ENCODE peak calls at places on chromosomes 11 and 22, in five cellular contexts. One of them, this sample, is unnamed.

GRCh38 chr11:121418625-121419114 is 33.4 kb upstream of the SORL1 start:
- DNase-seq in cardiac muscle cell: peak
- DNase-seq in AG04450: no peak
- DNase-seq in PC-3: no peak
- DNase-seq in IMR-90: no peak
- DNase-seq in this sample: no peak

GRCh38 chr11:118980191-118980881 is 8.8 kb downstream of the FOXR1 start:
- DNase-seq in cardiac muscle cell: peak
- DNase-seq in AG04450: no peak
- DNase-seq in PC-3: no peak
- DNase-seq in IMR-90: no peak
- DNase-seq in this sample: no peak

GRCh38 chr22:20401376-20402020 is 7.5 kb downstream of the ZNF74 start:
- DNase-seq in cardiac muscle cell: no peak
- DNase-seq in AG04450: no peak
- DNase-seq in PC-3: no peak
- DNase-seq in IMR-90: no peak
- DNase-seq in this sample: no peak

GRCh38 chr11:66697988-66698387 is 20.3 kb upstream of the RBM4B start:
- DNase-seq in cardiac muscle cell: no peak
- DNase-seq in AG04450: no peak
- DNase-seq in PC-3: no peak
- DNase-seq in IMR-90: no peak
- DNase-seq in this sample: no peak

GRCh38 chr22:45318558-45319318 is 9.0 kb downstream of the FAM118A start:
- DNase-seq in cardiac muscle cell: peak
- DNase-seq in AG04450: no peak
- DNase-seq in PC-3: no peak
- DNase-seq in IMR-90: peak
- DNase-seq in this sample: no peak

GRCh38 chr11:119859684-119860083 is 130.7 kb upstream of the NECTIN1 start:
- DNase-seq in cardiac muscle cell: no peak
- DNase-seq in AG04450: no peak
- DNase-seq in PC-3: no peak
- DNase-seq in IMR-90: no peak
- DNase-seq in this sample: no peak

GRCh38 chr11:44611687-44612437 is 46.4 kb downstream of the CD82 start:
- DNase-seq in cardiac muscle cell: no peak
- DNase-seq in AG04450: no peak
- DNase-seq in PC-3: no peak
- DNase-seq in IMR-90: no peak
- DNase-seq in this sample: no peak

GRCh38 chr11:119468511-119468910 is 45.5 kb upstream of the THY1 start:
- DNase-seq in cardiac muscle cell: no peak
- DNase-seq in AG04450: no peak
- DNase-seq in PC-3: no peak
- DNase-seq in IMR-90: no peak
- DNase-seq in this sample: no peak

GRCh38 chr11:130272336-130272735 is 42.4 kb downstream of the ZBTB44 start:
- DNase-seq in cardiac muscle cell: no peak
- DNase-seq in AG04450: no peak
- DNase-seq in PC-3: no peak
- DNase-seq in IMR-90: no peak
- DNase-seq in this sample: no peak

GRCh38 chr11:33735426-33736147 is 636 bp downstream of the CD59 start:
- DNase-seq in cardiac muscle cell: peak
- DNase-seq in AG04450: no peak
- DNase-seq in PC-3: no peak
- DNase-seq in IMR-90: no peak
- DNase-seq in this sample: no peak

GRCh38 chr11:102733232-102733875 is 8.6 kb upstream of the MMP8 start:
- DNase-seq in cardiac muscle cell: peak
- DNase-seq in AG04450: no peak
- DNase-seq in PC-3: peak
- DNase-seq in IMR-90: peak
- DNase-seq in this sample: peak

GRCh38 chr11:121473064-121473777 is 20.5 kb upstream of the SORL1-AS1 start:
- DNase-seq in cardiac muscle cell: peak
- DNase-seq in AG04450: peak
- DNase-seq in PC-3: no peak
- DNase-seq in IMR-90: peak
- DNase-seq in this sample: peak

GRCh38 chr22:47784367-47784983 is 1022.0 kb downstream of the TBC1D22A start:
- DNase-seq in cardiac muscle cell: no peak
- DNase-seq in AG04450: no peak
- DNase-seq in PC-3: no peak
- DNase-seq in IMR-90: no peak
- DNase-seq in this sample: no peak

GRCh38 chr22:28112548-28113043 is 193.5 kb upstream of the PITPNB start:
- DNase-seq in cardiac muscle cell: peak
- DNase-seq in AG04450: no peak
- DNase-seq in PC-3: peak
- DNase-seq in IMR-90: peak
- DNase-seq in this sample: peak

GRCh38 chr11:122439911-122440782 is 215.4 kb upstream of the UBASH3B start:
- DNase-seq in cardiac muscle cell: peak
- DNase-seq in AG04450: no peak
- DNase-seq in PC-3: no peak
- DNase-seq in IMR-90: peak
- DNase-seq in this sample: no peak

GRCh38 chr11:19995131-19995530 is 165.1 kb downstream of the DBX1 start:
- DNase-seq in cardiac muscle cell: peak
- DNase-seq in AG04450: peak
- DNase-seq in PC-3: peak
- DNase-seq in IMR-90: peak
- DNase-seq in this sample: peak

GRCh38 chr11:16604784-16605439 is 133.5 kb upstream of the C11orf58 start:
- DNase-seq in cardiac muscle cell: peak
- DNase-seq in AG04450: no peak
- DNase-seq in PC-3: no peak
- DNase-seq in IMR-90: peak
- DNase-seq in this sample: peak

GRCh38 chr11:119903389-119903788 is 174.4 kb upstream of the NECTIN1 start:
- DNase-seq in cardiac muscle cell: no peak
- DNase-seq in AG04450: no peak
- DNase-seq in PC-3: no peak
- DNase-seq in IMR-90: no peak
- DNase-seq in this sample: no peak

GRCh38 chr11:43567396-43567975 is 113.1 kb upstream of the HSD17B12 start:
- DNase-seq in cardiac muscle cell: peak
- DNase-seq in AG04450: peak
- DNase-seq in PC-3: peak
- DNase-seq in IMR-90: peak
- DNase-seq in this sample: peak
- TF ChIP-seq CTCF in cardiac muscle cell: peak
- TF ChIP-seq CTCF in AG04450: peak
- TF ChIP-seq CTCF in PC-3: peak
- TF ChIP-seq CTCF in IMR-90: peak
- TF ChIP-seq CTCF in this sample: peak

DNA sequence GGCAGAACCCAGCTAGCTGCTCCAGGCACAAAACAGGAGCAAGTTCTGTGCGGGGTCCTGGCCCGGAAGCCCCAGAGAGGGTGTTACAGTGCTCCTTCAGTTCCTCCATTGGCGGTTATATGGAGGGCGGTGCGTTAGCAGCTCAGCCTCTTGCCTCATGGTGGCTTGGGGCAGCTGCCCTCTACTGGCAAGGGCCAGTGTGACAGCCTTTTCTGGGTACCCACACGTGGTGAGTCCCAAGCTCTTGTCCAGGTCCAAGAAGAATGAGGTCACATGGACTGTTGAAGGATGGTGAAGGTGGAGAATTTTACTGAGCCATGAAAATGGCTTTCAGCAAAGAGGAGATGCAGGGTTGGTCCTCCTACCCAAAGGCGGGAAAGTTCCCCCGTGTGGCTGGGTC is 100.5 kb downstream of the WT1 start:
- DNase-seq in cardiac muscle cell: no peak
- DNase-seq in AG04450: no peak
- DNase-seq in PC-3: peak
- DNase-seq in IMR-90: no peak
- DNase-seq in this sample: no peak
- TF ChIP-seq CTCF in cardiac muscle cell: peak
- TF ChIP-seq CTCF in AG04450: no peak
- TF ChIP-seq CTCF in PC-3: peak
- TF ChIP-seq CTCF in IMR-90: peak
- TF ChIP-seq CTCF in this sample: peak

GRCh38 chr22:33090836-33091235 is 32.7 kb upstream of the SYN3 start:
- DNase-seq in cardiac muscle cell: no peak
- DNase-seq in AG04450: no peak
- DNase-seq in PC-3: no peak
- DNase-seq in IMR-90: no peak
- DNase-seq in this sample: no peak
- TF ChIP-seq CTCF in cardiac muscle cell: no peak
- TF ChIP-seq CTCF in AG04450: no peak
- TF ChIP-seq CTCF in PC-3: no peak
- TF ChIP-seq CTCF in IMR-90: no peak
- TF ChIP-seq CTCF in this sample: no peak

GRCh38 chr11:29260939-29261705 is 755.7 kb downstream of the KCNA4 start:
- DNase-seq in cardiac muscle cell: no peak
- DNase-seq in AG04450: peak
- DNase-seq in PC-3: peak
- DNase-seq in IMR-90: peak
- DNase-seq in this sample: peak
- TF ChIP-seq CTCF in cardiac muscle cell: no peak
- TF ChIP-seq CTCF in AG04450: peak
- TF ChIP-seq CTCF in PC-3: peak
- TF ChIP-seq CTCF in IMR-90: peak
- TF ChIP-seq CTCF in this sample: peak

GRCh38 chr22:36951746-36952145 is 38.3 kb downstream of the CSF2RB start:
- DNase-seq in cardiac muscle cell: no peak
- DNase-seq in AG04450: no peak
- DNase-seq in PC-3: no peak
- DNase-seq in IMR-90: no peak
- DNase-seq in this sample: no peak

GRCh38 chr22:36942561-36942960 is 29.1 kb downstream of the CSF2RB start:
- DNase-seq in cardiac muscle cell: no peak
- DNase-seq in AG04450: no peak
- DNase-seq in PC-3: no peak
- DNase-seq in IMR-90: no peak
- DNase-seq in this sample: no peak

GRCh38 chr22:36948273-36949055 is 35.0 kb downstream of the CSF2RB start:
- DNase-seq in cardiac muscle cell: peak
- DNase-seq in AG04450: no peak
- DNase-seq in PC-3: no peak
- DNase-seq in IMR-90: no peak
- DNase-seq in this sample: peak

GRCh38 chr22:36950797-36951590 is 37.6 kb downstream of the CSF2RB start:
- DNase-seq in cardiac muscle cell: no peak
- DNase-seq in AG04450: no peak
- DNase-seq in PC-3: no peak
- DNase-seq in IMR-90: no peak
- DNase-seq in this sample: no peak

DNA sequence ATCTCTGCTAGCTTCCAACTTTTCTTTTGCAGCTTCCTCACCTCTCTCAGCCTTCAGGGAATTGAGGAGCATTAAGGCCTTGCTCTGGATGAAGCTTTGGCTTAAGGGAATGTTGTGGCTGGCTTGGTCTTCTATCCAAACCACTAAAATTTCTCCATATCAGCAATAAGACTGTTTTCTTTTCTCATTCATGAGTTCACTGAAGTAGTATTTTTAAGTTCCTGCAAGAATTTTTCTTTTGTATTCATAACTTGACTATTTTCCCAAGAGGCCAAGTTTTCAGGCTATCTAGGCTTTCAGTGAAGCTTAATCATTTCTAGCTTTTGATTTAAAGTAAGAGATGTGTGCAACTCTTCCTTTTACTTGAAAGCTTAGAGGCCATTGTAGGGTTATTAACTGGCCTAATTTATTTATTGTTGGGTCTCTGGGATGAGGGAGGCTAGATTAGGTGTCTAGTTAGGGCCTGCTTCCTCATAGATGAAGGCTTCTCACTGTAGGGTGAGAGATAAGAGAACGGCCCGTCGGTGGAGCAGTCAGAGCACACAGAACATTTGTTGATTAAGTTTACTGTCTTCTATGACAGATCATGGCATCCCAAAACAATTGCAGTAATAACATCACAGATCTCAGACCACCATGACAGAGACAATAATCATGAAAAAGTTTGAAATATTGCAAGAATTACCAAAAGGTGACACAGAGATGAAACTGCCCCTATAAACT is 33.2 kb downstream of the CSF2RB start:
- DNase-seq in cardiac muscle cell: peak
- DNase-seq in AG04450: no peak
- DNase-seq in PC-3: peak
- DNase-seq in IMR-90: no peak
- DNase-seq in this sample: no peak
- TF ChIP-seq CTCF in cardiac muscle cell: no peak
- TF ChIP-seq CTCF in AG04450: no peak
- TF ChIP-seq CTCF in PC-3: no peak
- TF ChIP-seq CTCF in IMR-90: no peak
- TF ChIP-seq CTCF in this sample: no peak

GRCh38 chr11:8685306-8685705 is 2.7 kb downstream of the RPL27A start:
- DNase-seq in cardiac muscle cell: no peak
- DNase-seq in AG04450: no peak
- DNase-seq in PC-3: no peak
- DNase-seq in IMR-90: no peak
- DNase-seq in this sample: no peak

GRCh38 chr11:8681837-8682218 is 637 bp downstream of the TRIM66 start:
- DNase-seq in cardiac muscle cell: no peak
- DNase-seq in AG04450: no peak
- DNase-seq in PC-3: no peak
- DNase-seq in IMR-90: no peak
- DNase-seq in this sample: no peak

GRCh38 chr11:8684600-8685290 is 2.2 kb downstream of the RPL27A start:
- DNase-seq in cardiac muscle cell: no peak
- DNase-seq in AG04450: no peak
- DNase-seq in PC-3: no peak
- DNase-seq in IMR-90: no peak
- DNase-seq in this sample: no peak

GRCh38 chr11:8682219-8683114 is at the start of the genes RPL27A and TRIM66:
- DNase-seq in cardiac muscle cell: peak
- DNase-seq in AG04450: peak
- DNase-seq in PC-3: peak
- DNase-seq in IMR-90: peak
- DNase-seq in this sample: peak

DNA sequence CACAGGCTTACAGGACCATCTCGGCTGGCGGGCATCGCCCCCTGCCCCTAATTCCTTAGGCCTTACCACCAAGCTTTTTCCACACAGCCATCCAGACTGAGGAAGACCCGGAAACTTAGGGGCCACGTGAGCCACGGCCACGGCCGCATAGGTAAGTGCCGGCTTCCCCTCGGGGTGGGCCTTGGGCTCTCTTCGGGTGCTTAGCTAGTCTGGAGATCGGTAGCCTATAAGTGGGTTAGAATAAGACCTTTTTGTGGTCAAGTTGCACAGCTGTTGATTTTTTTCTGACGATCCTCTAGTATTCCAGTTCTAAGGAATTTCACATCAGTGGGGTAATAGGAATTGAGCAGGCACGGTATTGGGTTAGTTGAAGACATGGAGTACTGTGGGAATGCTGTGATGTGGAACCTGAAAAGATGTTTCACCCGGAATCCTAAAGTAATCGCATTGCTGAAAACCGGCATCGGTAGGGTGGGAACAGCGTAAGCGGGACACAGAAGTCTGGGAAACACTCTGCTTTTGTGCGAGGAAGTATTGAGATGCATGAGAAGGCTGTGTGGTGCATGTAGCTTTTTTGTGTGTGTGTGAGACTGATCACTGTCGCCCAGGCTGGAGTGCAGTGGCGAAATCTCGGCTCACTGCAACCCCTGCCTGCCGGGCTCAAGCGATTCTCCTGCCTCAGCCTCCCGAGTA is 669 bp downstream of the RPL27A start:
- DNase-seq in cardiac muscle cell: no peak
- DNase-seq in AG04450: no peak
- DNase-seq in PC-3: no peak
- DNase-seq in IMR-90: no peak
- DNase-seq in this sample: no peak
- TF ChIP-seq CTCF in cardiac muscle cell: no peak
- TF ChIP-seq CTCF in AG04450: no peak
- TF ChIP-seq CTCF in PC-3: no peak
- TF ChIP-seq CTCF in IMR-90: no peak
- TF ChIP-seq CTCF in this sample: no peak